ENCODE peak calls at places on chromosomes 2 and 18, in nine cellular contexts. U is fibroblast of pulmonary artery, H is nephron progenitor cell, E is progenitor cell of endocrine pancreas, C is PC-3, M is GM13976, J is pancreas, N is hepatocyte, W is AG09319. Y is an unnamed sample.

GRCh38 chr2:69389271-69389670 is 2.2 kb upstream of the GFPT1 start:
- DNase-seq in U (no peak), H (no peak), E (no peak), C (no peak), M (no peak), J (no peak), N (no peak), W (no peak), Y (no peak)

GRCh38 chr2:109331081-109331480 is 202.1 kb downstream of the SH3RF3 start:
- DNase-seq in U (no peak), H (no peak), E (no peak), C (no peak), M (no peak), J (no peak), N (no peak), W (no peak), Y (no peak)

GRCh38 chr2:105187531-105187930 is 54.0 kb upstream of the GPR45 start:
- DNase-seq in U (peak; percentile 1), H (no peak), E (no peak), C (peak; percentile 26), M (no peak), J (no peak), N (no peak), W (no peak), Y (no peak)

GRCh38 chr2:110771549-110772382 is 39.4 kb downstream of the ACOXL start:
- DNase-seq in U (no peak), H (no peak), E (no peak), C (peak; percentile 25), M (no peak), J (no peak), N (no peak), W (no peak), Y (no peak)

GRCh38 chr2:2639251-2640139 is 308.4 kb upstream of the MYT1L start:
- DNase-seq in U (no peak), H (no peak), E (no peak), C (no peak), M (no peak), J (no peak), N (no peak), W (no peak), Y (no peak)

GRCh38 chr2:158045362-158045761 is 56.3 kb upstream of the UPP2 start:
- DNase-seq in U (no peak), H (no peak), E (no peak), C (peak; percentile 35), M (no peak), J (no peak), N (peak; percentile 21), W (no peak), Y (no peak)

GRCh38 chr2:230179907-230180306 is 39.9 kb downstream of the SP110 start:
- DNase-seq in U (no peak), H (no peak), E (no peak), C (no peak), M (no peak), J (no peak), N (no peak), W (no peak), Y (no peak)

GRCh38 chr2:231680284-231680991 is 27.9 kb upstream of the PTMA start:
- DNase-seq in U (no peak), H (no peak), E (peak; percentile 64), C (peak; percentile 44), M (no peak), J (no peak), N (peak; percentile 80), W (no peak), Y (no peak)

GRCh38 chr2:234974501-234975385 is 22.9 kb downstream of the SH3BP4 start:
- DNase-seq in U (peak; percentile 71), H (no peak), E (no peak), C (no peak), M (no peak), J (peak; percentile 65), N (no peak), W (peak; percentile 58), Y (no peak)

GRCh38 chr2:152298754-152299153 is 36.2 kb upstream of the FMNL2 start:
- DNase-seq in U (peak; percentile 49), H (no peak), E (no peak), C (peak; percentile 23), M (no peak), J (no peak), N (no peak), W (no peak), Y (no peak)

GRCh38 chr2:233288663-233289062 is 19.0 kb upstream of the SAG start:
- DNase-seq in U (no peak), H (no peak), E (no peak), C (no peak), M (no peak), J (no peak), N (no peak), W (no peak), Y (no peak)

GRCh38 chr18:77096031-77096371 is 36.6 kb downstream of the MBP start:
- DNase-seq in U (no peak), H (no peak), E (no peak), C (no peak), M (no peak), J (no peak), N (no peak), W (no peak), Y (no peak)

GRCh38 chr2:226652388-226652787 is 147.2 kb downstream of the IRS1 start:
- DNase-seq in U (peak; percentile 92), H (no peak), E (no peak), C (peak; percentile 96), M (no peak), J (no peak), N (no peak), W (peak; percentile 52), Y (no peak)

GRCh38 chr2:16671760-16672159 is 6.1 kb upstream of the CYRIA start:
- DNase-seq in U (peak; percentile 80), H (no peak), E (no peak), C (no peak), M (no peak), J (no peak), N (no peak), W (no peak), Y (no peak)

GRCh38 chr2:201257941-201258665 is 2.2 kb upstream of the CASP8 start:
- DNase-seq in U (peak; percentile 94), H (no peak), E (no peak), C (peak; percentile 90), M (peak; percentile 64), J (peak; percentile 72), N (peak; percentile 75), W (peak; percentile 49), Y (peak; percentile 71)

GRCh38 chr2:70340921-70341765 is 39.3 kb upstream of the FAM136A start:
- DNase-seq in U (peak; percentile 53), H (peak; percentile 53), E (peak; percentile 32), C (peak; percentile 88), M (peak; percentile 61), J (peak; percentile 11), N (peak; percentile 71), W (no peak), Y (peak; percentile 60)

GRCh38 chr2:73036779-73037165 is 34.7 kb downstream of the SFXN5 start:
- DNase-seq in U (no peak), H (no peak), E (no peak), C (no peak), M (no peak), J (no peak), N (no peak), W (no peak), Y (no peak)

GRCh38 chr2:27133195-27133875 is 1.1 kb downstream of the PREB start:
- DNase-seq in U (no peak), H (peak; percentile 27), E (no peak), C (no peak), M (no peak), J (no peak), N (no peak), W (no peak), Y (no peak)

GRCh38 chr18:45399146-45399545 is 216.1 kb upstream of the SLC14A2 start:
- DNase-seq in U (no peak), H (no peak), E (no peak), C (no peak), M (no peak), J (no peak), N (no peak), W (no peak), Y (no peak)

GRCh38 chr2:134507697-134508096 is 211.1 kb downstream of the TMEM163 start:
- DNase-seq in U (no peak), H (no peak), E (no peak), C (no peak), M (no peak), J (no peak), N (no peak), W (no peak), Y (no peak)

GRCh38 chr2:69509011-69509749 is 71.9 kb upstream of the NFU1 start:
- DNase-seq in U (no peak), H (no peak), E (no peak), C (no peak), M (no peak), J (no peak), N (no peak), W (no peak), Y (no peak)

GRCh38 chr2:236819275-236820002 is 249.8 kb downstream of the ACKR3 start:
- DNase-seq in U (no peak), H (no peak), E (no peak), C (no peak), M (no peak), J (no peak), N (no peak), W (no peak), Y (no peak)
- TF ChIP-seq CTCF in U (no peak), H (no peak), E (no peak), C (peak; percentile 16), M (no peak), J (no peak), N (no peak), W (no peak), Y (no peak)

DNA sequence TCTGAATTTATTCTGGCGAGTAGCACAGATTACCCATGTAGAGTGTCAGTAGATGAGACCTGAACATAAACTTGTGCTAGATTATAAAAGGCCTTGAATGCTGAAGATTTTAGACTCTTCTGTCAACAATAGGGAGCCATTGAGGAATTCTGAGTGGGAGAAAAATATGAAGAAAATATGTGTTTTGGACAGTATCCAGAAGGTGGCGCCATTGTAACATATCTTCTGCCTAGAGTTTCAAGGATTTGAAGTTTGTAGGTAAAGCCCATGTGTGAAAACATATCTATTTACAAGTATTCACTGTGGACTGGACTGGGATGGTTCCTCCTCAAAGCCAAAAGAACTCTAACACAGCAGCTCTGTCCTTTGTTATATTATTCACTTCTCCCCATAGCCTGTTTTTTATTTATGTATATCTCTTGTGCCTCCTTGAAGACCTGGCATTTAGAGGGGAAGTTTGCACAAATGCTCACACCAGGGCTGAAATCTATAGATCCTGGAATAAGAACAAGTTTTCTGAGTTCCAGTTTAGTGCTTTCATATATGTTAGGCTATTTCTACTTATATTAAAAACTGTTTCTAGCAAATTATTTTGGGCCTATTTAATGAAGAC is 124.9 kb downstream of the RDH14 start:
- DNase-seq in U (peak; percentile 88), H (peak; percentile 53), E (peak; percentile 23), C (peak; percentile 82), M (no peak), J (no peak), N (peak; percentile 79), W (peak; percentile 50), Y (no peak)
- TF ChIP-seq CTCF in U (peak; percentile 63), H (peak; percentile 80), E (peak; percentile 81), C (peak; percentile 86), M (peak; percentile 56), J (peak; percentile 31), N (peak; percentile 69), W (peak; percentile 50), Y (peak; percentile 63)

GRCh38 chr2:238754259-238754658 is 93.6 kb upstream of the TWIST2 start:
- DNase-seq in U (no peak), H (no peak), E (no peak), C (peak; percentile 28), M (no peak), J (no peak), N (no peak), W (no peak), Y (no peak)
- TF ChIP-seq CTCF in U (peak; percentile 17), H (no peak), E (peak; percentile 11), C (peak; percentile 52), M (no peak), J (no peak), N (no peak), W (peak; percentile 4), Y (no peak)

GRCh38 chr2:121824264-121824663 is 68.8 kb downstream of the TSN start:
- DNase-seq in U (no peak), H (no peak), E (no peak), C (no peak), M (no peak), J (no peak), N (no peak), W (no peak), Y (no peak)
- TF ChIP-seq CTCF in U (no peak), H (no peak), E (no peak), C (no peak), M (no peak), J (no peak), N (no peak), W (no peak), Y (no peak)